ENCODE peak calls at places on chromosomes 3 and 15, in four cellular contexts. V, O, Z and D are unnamed samples.
A peak's percentile ranks its signal among the peaks of the same experiment; 100 is the strongest.

GRCh38 chr3:37852771-37853170 is 8.9 kb upstream of the CTDSPL start:
- DNase-seq in V (no peak), O (no peak), Z (no peak), D (no peak)

GRCh38 chr3:124941729-124942128 is 7.2 kb upstream of the MUC13 start:
- DNase-seq in V (no peak), O (no peak), Z (no peak), D (no peak)

GRCh38 chr3:119330858-119331257 is 36.7 kb downstream of the ARHGAP31 start:
- DNase-seq in V (no peak), O (no peak), Z (no peak), D (no peak)

GRCh38 chr3:98962189-98962930 is 60.9 kb upstream of the DCBLD2 start:
- DNase-seq in V (no peak), O (peak; percentile 92), Z (no peak), D (peak; percentile 89)

GRCh38 chr3:194137314-194138097 is 1.6 kb downstream of the HES1 start:
- DNase-seq in V (peak; percentile 49), O (peak; percentile 40), Z (peak; percentile 83), D (no peak)

GRCh38 chr3:39907981-39908380 is 98.6 kb downstream of the MYRIP start:
- DNase-seq in V (no peak), O (peak; percentile 11), Z (no peak), D (no peak)

GRCh38 chr3:179179979-179180758 is 32.0 kb downstream of the PIK3CA start:
- DNase-seq in V (no peak), O (peak; percentile 4), Z (peak; percentile 29), D (no peak)

GRCh38 chr3:49476563-49476962 is 6.5 kb downstream of the DAG1 start:
- DNase-seq in V (no peak), O (no peak), Z (no peak), D (no peak)

GRCh38 chr3:157533298-157533870 is 30.2 kb upstream of the VEPH1 start:
- DNase-seq in V (no peak), O (peak; percentile 75), Z (no peak), D (peak; percentile 65)

GRCh38 chr3:23341147-23341838 is 138.2 kb downstream of the UBE2E2 start:
- DNase-seq in V (no peak), O (no peak), Z (peak; percentile 12), D (no peak)

GRCh38 chr3:119965692-119966091 is 128.6 kb downstream of the GSK3B start:
- DNase-seq in V (no peak), O (no peak), Z (no peak), D (no peak)

GRCh38 chr3:183576487-183577107 is 21.1 kb upstream of the KLHL6 start:
- DNase-seq in V (no peak), O (no peak), Z (no peak), D (no peak)

GRCh38 chr3:156218353-156218744 is 98.0 kb downstream of the KCNAB1 start:
- DNase-seq in V (no peak), O (no peak), Z (no peak), D (no peak)

GRCh38 chr3:46559030-46559704 is 6.9 kb downstream of the LRRC2 start:
- DNase-seq in V (no peak), O (no peak), Z (no peak), D (no peak)

GRCh38 chr15:99257107-99257750 is 5.9 kb downstream of the LRRC28 start:
- DNase-seq in V (no peak), O (no peak), Z (no peak), D (no peak)

GRCh38 chr3:189803254-189803653 is 172.1 kb downstream of the TP63 start:
- DNase-seq in V (no peak), O (no peak), Z (no peak), D (no peak)

GRCh38 chr3:150059729-150060128 is 89.0 kb upstream of the PFN2 start:
- DNase-seq in V (no peak), O (no peak), Z (no peak), D (no peak)

GRCh38 chr3:192879346-192880031 is 38.2 kb downstream of the MB21D2 start:
- DNase-seq in V (no peak), O (peak; percentile 99), Z (no peak), D (peak; percentile 95)

GRCh38 chr15:80587816-80588456 is 107.2 kb upstream of the ABHD17C start:
- DNase-seq in V (no peak), O (peak; percentile 21), Z (no peak), D (no peak)

GRCh38 chr15:74336061-74337005 is 31.1 kb downstream of the CYP11A1 start:
- DNase-seq in V (no peak), O (peak; percentile 52), Z (no peak), D (no peak)

GRCh38 chr3:39105687-39106063 is 1.8 kb downstream of the GORASP1 start:
- DNase-seq in V (no peak), O (no peak), Z (no peak), D (no peak)

GRCh38 chr3:79012946-79013362 is 754.8 kb downstream of the ROBO1 start:
- DNase-seq in V (no peak), O (no peak), Z (no peak), D (no peak)

GRCh38 chr15:87762110-87762509 is 494.4 kb downstream of the NTRK3 start:
- DNase-seq in V (no peak), O (no peak), Z (no peak), D (no peak)

GRCh38 chr3:72887723-72888545 is at the start of gene GXYLT2:
- DNase-seq in V (peak; percentile 57), O (peak; percentile 33), Z (peak; percentile 78), D (no peak)

GRCh38 chr15:24856397-24857093 is 98.2 kb upstream of the SNRPN start:
- DNase-seq in V (peak; percentile 59), O (no peak), Z (no peak), D (no peak)

GRCh38 chr3:34140606-34141005 is 342.2 kb downstream of the PDCD6IP start:
- DNase-seq in V (no peak), O (no peak), Z (no peak), D (no peak)

GRCh38 chr3:52704611-52705437 is 767 bp downstream of the GLT8D1 start:
- DNase-seq in V (no peak), O (peak; percentile 36), Z (peak; percentile 32), D (no peak)

GRCh38 chr3:135134293-135134692 is 339.2 kb downstream of the EPHB1 start:
- DNase-seq in V (no peak), O (no peak), Z (no peak), D (no peak)

GRCh38 chr15:58190419-58190818 is 52.2 kb downstream of the AQP9 start:
- DNase-seq in V (no peak), O (no peak), Z (no peak), D (no peak)

GRCh38 chr3:124147429-124147828 is 155.5 kb upstream of the ROPN1 start:
- DNase-seq in V (no peak), O (no peak), Z (no peak), D (no peak)

GRCh38 chr3:143525408-143525807 is 322.9 kb downstream of the SLC9A9 start:
- DNase-seq in V (no peak), O (no peak), Z (no peak), D (no peak)

GRCh38 chr15:98668566-98669308 is 20.4 kb downstream of the IGF1R start:
- DNase-seq in V (no peak), O (peak; percentile 48), Z (no peak), D (no peak)

GRCh38 chr3:67104388-67104787 is 106.3 kb downstream of the KBTBD8 start:
- DNase-seq in V (no peak), O (no peak), Z (no peak), D (no peak)

GRCh38 chr3:141070727-141071357 is 19.7 kb downstream of the SPSB4 start:
- DNase-seq in V (no peak), O (no peak), Z (no peak), D (no peak)

GRCh38 chr3:44721231-44722102 is 8.0 kb upstream of the ZNF501 start:
- DNase-seq in V (no peak), O (no peak), Z (no peak), D (no peak)

GRCh38 chr15:38555686-38556334 is 8.8 kb downstream of the RASGRP1 start:
- DNase-seq in V (no peak), O (peak; percentile 78), Z (peak; percentile 34), D (peak; percentile 92)

DNA sequence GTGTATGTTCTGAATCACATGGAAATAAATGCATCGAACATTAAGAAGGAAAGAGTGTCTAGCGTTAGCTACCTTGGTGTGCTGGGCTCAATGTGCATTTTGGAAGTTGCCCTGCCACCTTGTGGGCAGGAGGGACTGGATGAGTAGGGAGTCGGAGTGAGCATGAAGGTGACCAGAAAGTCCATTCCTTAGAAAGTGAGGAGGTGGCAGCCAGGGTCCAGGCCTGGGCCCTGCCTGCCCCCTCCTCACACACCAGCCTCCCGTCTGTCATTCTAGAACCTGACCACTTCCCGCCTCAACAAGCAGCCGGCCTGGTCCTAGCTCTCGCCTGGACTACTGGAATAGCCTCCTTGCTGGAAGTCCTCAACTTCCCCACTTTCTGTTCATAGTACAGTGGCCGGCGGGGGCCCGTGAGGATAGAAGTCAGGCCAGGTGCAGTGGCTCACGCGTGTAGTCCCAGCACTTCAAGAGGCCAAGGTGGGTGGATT is 10.2 kb upstream of the GATA2 start:
- DNase-seq in V (no peak), O (no peak), Z (no peak), D (no peak)
- TF ChIP-seq CTCF in V (peak; percentile 42), O (no peak), Z (no peak), D (peak; percentile 20)

DNA sequence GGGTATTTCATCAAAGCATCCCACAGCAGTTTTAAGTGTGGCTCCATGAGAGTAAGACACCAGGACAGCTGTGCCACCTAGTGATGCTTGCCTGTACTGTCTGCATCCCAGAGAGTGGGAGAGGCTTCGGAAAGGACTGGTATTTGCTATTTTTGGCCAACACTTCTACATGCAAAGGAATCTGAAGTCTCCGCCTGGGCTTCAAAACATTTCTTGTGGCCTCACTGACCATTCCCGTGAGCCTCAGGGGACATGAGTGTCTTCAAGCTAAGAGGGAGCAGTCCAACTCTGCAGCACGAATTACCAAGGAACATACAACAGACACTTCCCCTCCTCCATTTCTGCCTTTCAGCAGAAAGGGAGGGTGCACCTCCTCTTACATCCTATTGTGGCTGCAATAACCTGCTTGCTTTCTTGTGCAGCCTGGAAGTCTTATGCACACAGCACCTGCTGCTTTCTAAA is 177.5 kb downstream of the RORA start:
- DNase-seq in V (no peak), O (peak; percentile 84), Z (no peak), D (peak; percentile 67)
- TF ChIP-seq CTCF in V (peak; percentile 48), O (peak; percentile 82), Z (no peak), D (peak; percentile 81)

DNA sequence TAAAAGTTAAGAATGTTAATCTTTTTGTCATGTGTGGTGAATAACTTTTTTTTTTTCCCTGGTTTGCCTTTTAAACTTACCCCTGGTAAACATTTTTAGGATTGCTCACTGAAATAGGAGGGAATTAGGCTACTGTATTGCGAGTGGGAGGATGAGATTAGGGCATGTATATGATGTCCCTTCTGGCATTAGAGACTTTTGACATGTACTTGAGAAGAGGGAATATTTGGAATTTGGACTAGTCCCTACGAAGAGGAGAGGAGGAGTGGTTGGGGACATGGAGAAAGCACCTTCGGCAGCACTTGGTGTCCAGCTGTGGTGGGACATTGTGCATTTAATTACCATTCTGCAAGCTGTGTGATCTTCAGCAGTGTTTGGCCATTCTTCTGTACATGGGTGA is 25.0 kb downstream of the PDE8A start:
- DNase-seq in V (no peak), O (no peak), Z (no peak), D (no peak)
- TF ChIP-seq CTCF in V (no peak), O (no peak), Z (no peak), D (no peak)

DNA sequence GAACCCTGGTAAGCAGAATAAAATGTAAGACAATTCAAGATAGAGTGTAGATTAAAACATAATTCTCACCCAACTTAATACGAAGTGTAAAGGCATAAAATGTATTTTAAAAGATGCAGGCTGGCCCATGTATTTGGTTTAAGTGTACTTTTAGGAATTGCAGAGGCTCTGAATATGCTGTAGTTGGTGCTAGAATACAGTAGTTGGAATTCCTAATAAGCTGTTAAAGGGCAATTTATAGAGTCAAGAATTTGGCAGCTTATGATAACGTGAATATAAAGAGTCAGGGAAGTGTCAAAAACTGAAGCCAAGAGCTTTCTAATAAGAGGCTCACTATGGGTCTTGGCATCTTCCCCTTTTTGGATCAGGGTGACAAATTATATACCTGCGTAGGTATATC is 36.5 kb downstream of the ADAMTS9 start:
- DNase-seq in V (no peak), O (no peak), Z (no peak), D (no peak)
- TF ChIP-seq CTCF in V (no peak), O (no peak), Z (no peak), D (no peak)